ENCODE peak calls at places on chromosomes 5 and 9, in ten cellular contexts. One of them, this sample, is unnamed.

GRCh38 chr5:173618927-173619519 is 2.6 kb upstream of the BOD1 start:
- DNase-seq in HCT116: peak
- DNase-seq in ELR: peak
- DNase-seq in kidney: no peak
- DNase-seq in RPMI7951: peak
- DNase-seq in amniotic stem cell: peak
- DNase-seq in RPMI8226: peak
- DNase-seq in colonic mucosa: peak
- DNase-seq in activated T-cell treated with anti-CD3 and anti-CD28 coated beads, Interleukin-2, amount 50 U/mL, for 24 hours: no peak
- DNase-seq in SW 1271: peak
- DNase-seq in this sample: no peak

GRCh38 chr9:79895232-79895631 is 323.5 kb downstream of the TLE4 start:
- DNase-seq in colonic mucosa: no peak
- DNase-seq in ELR: no peak
- DNase-seq in activated T-cell treated with anti-CD3 and anti-CD28 coated beads, Interleukin-2, amount 50 U/mL, for 24 hours: no peak
- DNase-seq in RPMI7951: peak
- DNase-seq in SW 1271: no peak
- DNase-seq in RPMI8226: no peak
- DNase-seq in amniotic stem cell: no peak
- DNase-seq in kidney: no peak
- DNase-seq in HCT116: no peak
- DNase-seq in this sample: no peak

GRCh38 chr5:57716661-57717060 is 234.1 kb upstream of the ACTBL2 start:
- DNase-seq in HCT116: no peak
- DNase-seq in RPMI8226: no peak
- DNase-seq in amniotic stem cell: no peak
- DNase-seq in ELR: peak
- DNase-seq in kidney: no peak
- DNase-seq in SW 1271: no peak
- DNase-seq in RPMI7951: no peak
- DNase-seq in colonic mucosa: no peak
- DNase-seq in activated T-cell treated with anti-CD3 and anti-CD28 coated beads, Interleukin-2, amount 50 U/mL, for 24 hours: no peak
- DNase-seq in this sample: no peak

GRCh38 chr9:95516736-95517558 is at the start of gene PTCH1:
- DNase-seq in HCT116: no peak
- DNase-seq in RPMI7951: peak
- DNase-seq in kidney: peak
- DNase-seq in activated T-cell treated with anti-CD3 and anti-CD28 coated beads, Interleukin-2, amount 50 U/mL, for 24 hours: peak
- DNase-seq in colonic mucosa: peak
- DNase-seq in SW 1271: peak
- DNase-seq in amniotic stem cell: peak
- DNase-seq in RPMI8226: peak
- DNase-seq in ELR: peak
- DNase-seq in this sample: no peak

GRCh38 chr5:36079200-36079761 is 12.6 kb upstream of the UGT3A2 start:
- DNase-seq in amniotic stem cell: no peak
- DNase-seq in colonic mucosa: peak
- DNase-seq in RPMI7951: peak
- DNase-seq in kidney: no peak
- DNase-seq in HCT116: peak
- DNase-seq in RPMI8226: peak
- DNase-seq in ELR: peak
- DNase-seq in SW 1271: peak
- DNase-seq in activated T-cell treated with anti-CD3 and anti-CD28 coated beads, Interleukin-2, amount 50 U/mL, for 24 hours: no peak
- DNase-seq in this sample: peak

GRCh38 chr9:110750272-110750671 is 81.7 kb downstream of the MUSK start:
- DNase-seq in ELR: no peak
- DNase-seq in activated T-cell treated with anti-CD3 and anti-CD28 coated beads, Interleukin-2, amount 50 U/mL, for 24 hours: no peak
- DNase-seq in colonic mucosa: peak
- DNase-seq in kidney: peak
- DNase-seq in RPMI7951: peak
- DNase-seq in SW 1271: no peak
- DNase-seq in HCT116: no peak
- DNase-seq in amniotic stem cell: no peak
- DNase-seq in RPMI8226: no peak
- DNase-seq in this sample: no peak

GRCh38 chr5:10656176-10656830 is 92.4 kb downstream of the ANKRD33B start:
- DNase-seq in colonic mucosa: no peak
- DNase-seq in RPMI7951: no peak
- DNase-seq in HCT116: no peak
- DNase-seq in activated T-cell treated with anti-CD3 and anti-CD28 coated beads, Interleukin-2, amount 50 U/mL, for 24 hours: peak
- DNase-seq in SW 1271: no peak
- DNase-seq in amniotic stem cell: no peak
- DNase-seq in ELR: no peak
- DNase-seq in RPMI8226: no peak
- DNase-seq in kidney: no peak
- DNase-seq in this sample: no peak

GRCh38 chr9:107944387-107944786 is 454.8 kb upstream of the KLF4 start:
- DNase-seq in kidney: no peak
- DNase-seq in activated T-cell treated with anti-CD3 and anti-CD28 coated beads, Interleukin-2, amount 50 U/mL, for 24 hours: no peak
- DNase-seq in amniotic stem cell: no peak
- DNase-seq in colonic mucosa: no peak
- DNase-seq in RPMI8226: no peak
- DNase-seq in SW 1271: no peak
- DNase-seq in ELR: no peak
- DNase-seq in HCT116: no peak
- DNase-seq in RPMI7951: no peak
- DNase-seq in this sample: no peak

GRCh38 chr5:81233080-81233634 is at the start of gene CKMT2:
- DNase-seq in amniotic stem cell: no peak
- DNase-seq in kidney: peak
- DNase-seq in HCT116: no peak
- DNase-seq in colonic mucosa: peak
- DNase-seq in SW 1271: no peak
- DNase-seq in RPMI8226: no peak
- DNase-seq in ELR: no peak
- DNase-seq in RPMI7951: no peak
- DNase-seq in activated T-cell treated with anti-CD3 and anti-CD28 coated beads, Interleukin-2, amount 50 U/mL, for 24 hours: no peak
- DNase-seq in this sample: no peak

GRCh38 chr9:126217797-126218196 is 108.8 kb upstream of the MVB12B start:
- DNase-seq in SW 1271: no peak
- DNase-seq in kidney: no peak
- DNase-seq in amniotic stem cell: no peak
- DNase-seq in RPMI8226: no peak
- DNase-seq in activated T-cell treated with anti-CD3 and anti-CD28 coated beads, Interleukin-2, amount 50 U/mL, for 24 hours: no peak
- DNase-seq in RPMI7951: no peak
- DNase-seq in ELR: no peak
- DNase-seq in colonic mucosa: no peak
- DNase-seq in HCT116: no peak
- DNase-seq in this sample: no peak

GRCh38 chr5:73180561-73180960 is 7.6 kb downstream of the TMEM174 start:
- DNase-seq in amniotic stem cell: no peak
- DNase-seq in SW 1271: no peak
- DNase-seq in colonic mucosa: no peak
- DNase-seq in RPMI8226: no peak
- DNase-seq in ELR: peak
- DNase-seq in RPMI7951: no peak
- DNase-seq in HCT116: no peak
- DNase-seq in kidney: no peak
- DNase-seq in activated T-cell treated with anti-CD3 and anti-CD28 coated beads, Interleukin-2, amount 50 U/mL, for 24 hours: no peak
- DNase-seq in this sample: no peak

GRCh38 chr5:112668016-112668415 is 69.7 kb upstream of the APC start:
- DNase-seq in colonic mucosa: no peak
- DNase-seq in HCT116: no peak
- DNase-seq in activated T-cell treated with anti-CD3 and anti-CD28 coated beads, Interleukin-2, amount 50 U/mL, for 24 hours: no peak
- DNase-seq in amniotic stem cell: no peak
- DNase-seq in RPMI8226: no peak
- DNase-seq in kidney: no peak
- DNase-seq in RPMI7951: no peak
- DNase-seq in ELR: peak
- DNase-seq in SW 1271: peak
- DNase-seq in this sample: no peak